ENCODE peak calls at places on chromosomes 5 and 9, in five cellular contexts. S, N, X, B and L are unnamed samples.

GRCh38 chr9:72888943-72889342 is 63.9 kb downstream of the ALDH1A1 start:
- DNase-seq in N (no peak), B (no peak), S (no peak), X (no peak), L (no peak)

GRCh38 chr5:78007232-78007631 is 231.1 kb upstream of the TBCA start:
- DNase-seq in B (no peak), X (no peak), N (no peak), S (no peak), L (no peak)

GRCh38 chr9:75873707-75874106 is 16.8 kb upstream of the PCSK5 start:
- DNase-seq in X (no peak), S (no peak), B (no peak), N (no peak), L (no peak)

GRCh38 chr9:115275753-115276152 is 157.8 kb upstream of the TNC start:
- DNase-seq in X (no peak), N (no peak), B (no peak), S (no peak), L (no peak)

GRCh38 chr5:106843812-106844416 is 826.8 kb downstream of the EFNA5 start:
- DNase-seq in B (no peak), X (no peak), N (no peak), S (no peak), L (no peak)

GRCh38 chr9:4979224-4979623 is 5.8 kb upstream of the JAK2 start:
- DNase-seq in S (no peak), B (no peak), N (no peak), X (no peak), L (no peak)

GRCh38 chr5:124902097-124902821 is 155.8 kb upstream of the ZNF608 start:
- DNase-seq in N (no peak), X (no peak), S (no peak), B (peak; percentile 26), L (no peak)

GRCh38 chr9:68817079-68817875 is 112.2 kb downstream of the PIP5K1B start:
- DNase-seq in S (no peak), X (no peak), N (no peak), B (no peak), L (no peak)

GRCh38 chr9:4530375-4530774 is 40.1 kb downstream of the SLC1A1 start:
- DNase-seq in N (no peak), S (no peak), B (no peak), X (no peak), L (no peak)

GRCh38 chr9:126986506-126986951 is 71.9 kb downstream of the RALGPS1 start:
- DNase-seq in B (no peak), S (no peak), X (no peak), N (no peak), L (no peak)

GRCh38 chr9:128913048-128913900 is 7.5 kb upstream of the PHYHD1 start:
- DNase-seq in X (no peak), S (no peak), N (no peak), B (no peak), L (no peak)

GRCh38 chr9:18333157-18333556 is 140.8 kb upstream of the ADAMTSL1 start:
- DNase-seq in X (no peak), N (no peak), B (no peak), S (no peak), L (no peak)

GRCh38 chr9:69342769-69343168 is 17.8 kb downstream of the ENTREP1 start:
- DNase-seq in B (no peak), N (no peak), S (no peak), X (no peak), L (no peak)

GRCh38 chr5:6504677-6505414 is 56.2 kb downstream of the UBE2QL1 start:
- DNase-seq in S (no peak), B (no peak), X (no peak), N (no peak), L (no peak)

GRCh38 chr5:142924135-142924883 is 154.1 kb downstream of the ARHGAP26 start:
- DNase-seq in N (no peak), S (no peak), X (no peak), B (no peak), L (no peak)

GRCh38 chr5:181149806-181150733 is 2.7 kb downstream of the OR2V2 start:
- DNase-seq in N (no peak), B (no peak), S (no peak), X (no peak), L (no peak)

GRCh38 chr5:132425009-132425937 is 55.8 kb downstream of the SLC22A5 start:
- DNase-seq in X (no peak), S (no peak), B (no peak), N (no peak), L (no peak)

GRCh38 chr5:35131723-35132122 is 84.0 kb upstream of the AGXT2 start:
- DNase-seq in S (no peak), N (no peak), B (no peak), X (no peak), L (no peak)

GRCh38 chr9:38706493-38706892 is 13.4 kb downstream of the FAM240B start:
- DNase-seq in S (no peak), B (peak; percentile 15), N (no peak), X (no peak), L (no peak)

GRCh38 chr9:105681724-105682123 is 12.6 kb upstream of the TMEM38B start:
- DNase-seq in S (no peak), X (no peak), B (no peak), N (no peak), L (no peak)

GRCh38 chr5:173291722-173292658 is 36.2 kb downstream of the STC2 start:
- DNase-seq in S (no peak), X (no peak), N (no peak), B (no peak), L (no peak)

DNA sequence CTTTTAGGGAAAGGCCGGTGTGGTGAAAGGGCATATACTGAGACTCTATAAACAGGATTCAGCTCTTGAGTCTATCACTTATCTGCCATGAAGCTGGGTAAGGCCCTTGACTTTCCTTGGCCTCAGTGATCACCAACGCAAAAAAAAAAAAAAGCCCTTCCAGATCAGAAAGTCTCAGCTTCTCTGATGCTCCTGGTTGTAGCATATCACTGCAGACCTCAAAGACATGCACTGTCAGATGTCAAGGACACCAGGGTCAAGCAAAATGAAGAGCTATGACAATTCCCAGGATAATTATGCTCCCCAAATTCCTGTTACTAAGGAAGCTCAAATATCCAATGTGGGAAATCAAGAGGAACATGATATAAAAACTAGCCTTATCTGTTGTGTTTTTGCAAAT is 68.3 kb upstream of the IFNE start:
- DNase-seq in S (no peak), N (no peak), X (no peak), B (no peak), L (no peak)
- H3K27ac ChIP-seq in S (no peak overlapping the region), N (no peak overlapping the region), X (no peak overlapping the region), B (no peak overlapping the region), L (no peak overlapping the region)

DNA sequence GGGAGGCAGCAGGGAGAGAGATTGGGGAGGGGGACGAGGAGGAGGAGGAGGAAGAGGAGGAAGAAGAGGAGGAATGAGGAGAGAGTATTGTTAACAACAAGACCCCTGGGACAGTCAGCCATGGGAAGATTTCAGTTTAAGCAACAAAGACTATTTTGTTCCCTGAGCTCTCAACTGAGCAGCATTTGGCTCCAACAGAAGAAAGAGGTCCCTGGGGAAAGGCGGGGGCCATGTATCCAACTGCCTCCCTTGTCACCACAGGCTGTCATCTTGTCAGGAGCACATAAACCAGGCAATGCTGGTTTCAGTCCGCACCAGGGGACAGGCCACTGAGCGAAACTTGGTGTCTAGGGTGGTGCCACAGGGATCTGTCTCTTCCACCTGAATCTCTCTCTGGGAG is 316.1 kb downstream of the TLE1 start:
- DNase-seq in S (no peak), N (no peak), X (peak; percentile 58), B (no peak), L (peak; percentile 77)
- H3K4me3 ChIP-seq in S (no peak overlapping the region), N (no peak overlapping the region), X (no peak overlapping the region), B (no peak overlapping the region), L (no peak overlapping the region)

GRCh38 chr9:137757139-137757538 is 120.4 kb upstream of the CACNA1B start:
- DNase-seq in X (peak; percentile 84), S (no peak), N (no peak), B (peak; percentile 93), L (peak; percentile 60)

GRCh38 chr9:137757613-137758029 is 120.0 kb upstream of the CACNA1B start:
- DNase-seq in X (no peak), S (no peak), N (no peak), B (no peak), L (no peak)

GRCh38 chr9:137759117-137759516 is 118.5 kb upstream of the CACNA1B start:
- DNase-seq in N (no peak), B (no peak), S (no peak), X (no peak), L (no peak)

GRCh38 chr9:137759649-137760321 is 117.8 kb upstream of the CACNA1B start:
- DNase-seq in X (no peak), S (peak; percentile 58), B (no peak), N (no peak), L (no peak)

GRCh38 chr9:137758067-137758466 is 119.5 kb upstream of the CACNA1B start:
- DNase-seq in S (no peak), N (no peak), B (no peak), X (no peak), L (no peak)
- H3K4me1 ChIP-seq in S (no peaks in the 10 kb centered on the region), N (no peaks in the 10 kb centered on the region), B (peaks cover 39% of the 10 kb centered on the region), X (peaks cover 6% of the 10 kb centered on the region), L (no peaks in the 10 kb centered on the region)

GRCh38 chr9:113018247-113018646 is 6.3 kb upstream of the ZNF883 start:
- DNase-seq in S (no peak), X (no peak), B (no peak), N (no peak), L (no peak)
- H3K27ac ChIP-seq in S (no peak overlapping the region), X (no peak overlapping the region), B (no peak overlapping the region), N (no peak overlapping the region), L (no peak overlapping the region)

DNA sequence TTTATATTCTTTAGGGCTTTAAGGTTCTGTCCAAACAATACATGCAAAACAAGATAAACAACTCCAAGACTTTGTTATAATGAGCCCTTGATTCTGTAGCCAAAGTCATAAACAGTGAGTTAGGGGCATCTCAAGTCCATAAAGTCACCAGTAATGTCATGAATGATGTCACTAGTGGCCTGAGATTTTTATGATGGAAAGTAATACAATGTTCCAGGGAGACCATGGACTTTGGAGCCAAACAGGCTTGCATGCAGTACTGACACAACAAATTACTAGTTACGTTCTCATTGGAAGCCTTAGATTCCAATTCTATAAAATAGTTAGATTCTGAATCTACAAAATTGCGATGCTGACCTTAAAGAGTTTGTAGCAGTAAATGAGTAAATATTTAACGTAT is 280.0 kb downstream of the HINT1 start:
- DNase-seq in B (no peak), N (no peak), S (no peak), X (no peak), L (no peak)
- H3K4me3 ChIP-seq in B (no peak overlapping the region), N (no peak overlapping the region), S (no peak overlapping the region), X (no peak overlapping the region), L (no peak overlapping the region)

GRCh38 chr9:93245437-93245970 is 61.6 kb downstream of the WNK2 start:
- DNase-seq in X (peak; percentile 67), N (no peak), S (no peak), B (peak; percentile 12), L (no peak)
- H3K4me1 ChIP-seq in X (peaks cover 22% of the 10 kb centered on the region), N (no peaks in the 10 kb centered on the region), S (peaks cover 11% of the 10 kb centered on the region), B (no peaks in the 10 kb centered on the region), L (peaks cover 15% of the 10 kb centered on the region)

DNA sequence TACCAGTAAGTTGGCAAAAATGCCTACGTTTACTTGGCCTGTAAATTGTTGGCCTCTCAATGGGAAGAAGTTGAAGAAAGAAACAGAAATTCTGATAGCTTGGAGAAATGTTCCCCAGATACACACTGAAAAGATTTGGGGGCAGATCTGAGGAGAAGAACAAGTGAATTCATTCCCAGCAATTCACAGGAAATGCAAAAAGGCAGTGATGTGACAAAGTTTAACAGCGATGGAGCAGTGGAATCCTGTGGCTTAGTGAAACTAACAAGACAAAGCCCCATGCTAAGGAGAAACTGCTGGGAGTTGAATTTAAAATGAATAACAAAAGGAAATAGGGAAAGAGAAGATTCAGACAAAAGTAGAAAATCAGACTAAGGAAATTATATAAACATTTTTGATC is 213.2 kb upstream of the EDIL3 start:
- DNase-seq in N (no peak), S (no peak), X (no peak), B (no peak), L (no peak)
- H3K27ac ChIP-seq in N (no peak overlapping the region), S (no peak overlapping the region), X (no peak overlapping the region), B (no peak overlapping the region), L (no peak overlapping the region)